ENCODE peak calls at places on chromosome 1, in ten cellular contexts. T is H54, R is uterus, P is Peyer's patch, X is HCT116, A is NB4, J is heart left ventricle, E is sigmoid colon, B is tibial nerve, C is body of pancreas. W is an unnamed sample.

GRCh38 chr1:6603851-6604558 is 1.3 kb upstream of the KLHL21 start:
- DNase-seq in B (peak; percentile 76), R (peak; percentile 80), T (no peak), E (peak; percentile 94), C (peak; percentile 55), X (no peak), A (no peak), P (peak; percentile 58), J (peak; percentile 86), W (no peak)

GRCh38 chr1:92079441-92079840 is 704 bp upstream of the BTBD8 start:
- DNase-seq in C (no peak), E (no peak), B (no peak), P (no peak), A (no peak), T (no peak), J (no peak), R (no peak), X (no peak), W (no peak)

GRCh38 chr1:169201084-169201619 is 94.7 kb downstream of the ATP1B1 start:
- DNase-seq in T (no peak), R (no peak), B (no peak), P (no peak), C (no peak), A (no peak), J (no peak), X (no peak), E (no peak), W (no peak)

GRCh38 chr1:177922209-177922608 is 47.6 kb downstream of the SEC16B start:
- DNase-seq in C (no peak), P (no peak), A (no peak), E (no peak), X (no peak), R (no peak), T (no peak), J (no peak), B (no peak), W (no peak)

GRCh38 chr1:76300556-76300955 is 226.0 kb downstream of the ST6GALNAC3 start:
- DNase-seq in X (no peak), R (no peak), A (no peak), T (no peak), E (no peak), C (no peak), B (no peak), J (no peak), P (no peak), W (no peak)

GRCh38 chr1:47618222-47618720 is 180.4 kb downstream of the FOXD2 start:
- DNase-seq in C (no peak), R (no peak), B (no peak), J (no peak), T (no peak), E (no peak), X (no peak), P (no peak), A (no peak), W (no peak)

GRCh38 chr1:158283965-158284364 is 5.8 kb upstream of the CD1C start:
- DNase-seq in R (no peak), J (no peak), X (no peak), C (no peak), P (no peak), T (no peak), E (no peak), B (no peak), A (peak; percentile 77), W (no peak)

GRCh38 chr1:206803221-206803730 is 31.0 kb upstream of the IL10 start:
- DNase-seq in P (no peak), J (no peak), A (no peak), X (no peak), E (no peak), B (no peak), R (no peak), T (no peak), C (no peak), W (no peak)

GRCh38 chr1:170661646-170662411 is 2.1 kb upstream of the PRRX1 start:
- DNase-seq in J (peak; percentile 62), P (peak; percentile 43), R (peak; percentile 61), T (peak; percentile 32), C (no peak), E (no peak), B (peak; percentile 41), A (no peak), X (no peak), W (no peak)

GRCh38 chr1:111754964-111755320 is 759 bp upstream of the DDX20 start:
- DNase-seq in C (peak; percentile 31), P (peak; percentile 65), X (no peak), R (peak; percentile 47), E (no peak), J (peak; percentile 61), T (peak; percentile 64), A (peak; percentile 84), B (peak; percentile 36), W (no peak)

GRCh38 chr1:167344112-167344511 is 123.4 kb downstream of the POU2F1 start:
- DNase-seq in X (no peak), C (no peak), R (no peak), E (no peak), B (no peak), P (no peak), J (no peak), A (no peak), T (no peak), W (no peak)

GRCh38 chr1:151606867-151607266 is 5.0 kb upstream of the SNX27 start:
- DNase-seq in J (no peak), B (no peak), E (no peak), A (no peak), X (no peak), P (no peak), C (no peak), R (no peak), T (no peak), W (no peak)

GRCh38 chr1:183982172-183982963 is 55.2 kb downstream of the COLGALT2 start:
- DNase-seq in B (no peak), J (no peak), X (no peak), C (no peak), P (no peak), R (no peak), E (no peak), T (no peak), A (no peak), W (no peak)

GRCh38 chr1:183980951-183981525 is 56.5 kb downstream of the COLGALT2 start:
- DNase-seq in R (no peak), A (no peak), J (no peak), E (no peak), C (no peak), X (no peak), B (no peak), P (no peak), T (no peak), W (no peak)

GRCh38 chr1:183977717-183978116 is 59.8 kb downstream of the COLGALT2 start:
- DNase-seq in B (no peak), A (no peak), R (no peak), T (no peak), E (no peak), C (no peak), P (no peak), X (no peak), J (no peak), W (no peak)

GRCh38 chr1:183975651-183976050 is 61.9 kb downstream of the COLGALT2 start:
- DNase-seq in C (no peak), B (no peak), E (no peak), J (no peak), P (no peak), A (no peak), X (no peak), T (no peak), R (no peak), W (no peak)

DNA sequence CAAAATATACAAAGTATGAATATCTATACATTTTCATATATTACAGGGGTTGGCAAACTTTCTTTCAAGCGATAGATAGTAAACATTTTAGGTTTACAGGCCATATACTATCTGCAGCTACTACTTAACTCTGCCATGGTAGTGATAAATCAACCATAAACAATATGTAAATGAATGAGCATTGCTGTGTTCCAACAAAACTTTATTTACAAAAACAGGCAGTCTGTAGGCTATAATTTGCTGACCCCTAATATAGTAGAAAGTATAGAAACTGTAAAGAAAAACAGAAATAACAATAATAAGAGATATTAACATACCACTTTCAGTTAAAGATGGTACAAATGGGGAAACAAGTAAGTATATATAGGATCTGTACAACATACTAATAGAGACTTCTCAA is 58.1 kb downstream of the COLGALT2 start:
- DNase-seq in B (no peak), A (no peak), E (no peak), X (no peak), P (no peak), C (no peak), T (no peak), J (no peak), R (no peak), W (no peak)
- TF ChIP-seq POLR2A in B (no peak), A (no peak), E (no peak), X (no peak), P (no peak), C (no peak), T (no peak), J (no peak), R (no peak), W (no peak)

GRCh38 chr1:234958066-234958701 is 170.5 kb downstream of the TOMM20 start:
- DNase-seq in C (no peak), T (no peak), E (no peak), B (no peak), X (no peak), J (no peak), A (no peak), R (no peak), P (peak; percentile 61), W (no peak)
- TF ChIP-seq POLR2A in C (no peak), T (no peak), E (no peak), B (no peak), X (no peak), J (no peak), A (no peak), R (no peak), P (no peak), W (no peak)

DNA sequence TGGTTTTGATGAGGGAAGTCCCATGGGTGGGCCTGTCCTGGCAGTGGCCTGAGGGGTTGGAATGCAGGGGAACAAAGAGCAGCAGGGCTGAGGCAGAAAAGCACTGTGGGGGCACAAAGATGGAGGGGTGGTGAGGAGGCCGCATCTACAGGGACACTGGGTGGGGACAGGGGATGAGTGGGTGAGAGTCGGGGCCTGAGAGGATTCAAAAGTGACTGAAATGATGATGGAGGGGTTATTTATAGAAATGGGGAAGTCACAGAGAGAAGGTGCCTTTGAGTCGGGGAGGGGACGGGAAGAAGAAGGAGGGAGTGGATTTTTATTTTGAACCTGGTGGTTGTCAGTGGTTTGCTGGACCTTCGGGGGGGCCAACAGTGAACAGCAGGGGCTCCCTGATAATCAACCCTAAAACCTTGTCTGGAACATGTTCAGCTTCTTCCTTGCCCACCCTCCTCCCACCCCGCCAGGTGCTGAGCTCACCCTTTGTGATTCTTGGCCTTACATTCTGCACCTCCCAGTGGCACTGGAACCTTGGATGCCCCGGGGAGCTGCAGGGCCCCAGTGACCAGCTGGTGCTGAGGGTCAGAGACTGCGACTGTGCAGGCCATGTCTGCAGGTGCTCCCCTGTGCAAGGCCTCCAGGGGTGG is 42.9 kb downstream of the IER5 start:
- DNase-seq in B (no peak), P (no peak), X (no peak), E (no peak), R (no peak), A (peak; percentile 79), T (no peak), J (no peak), C (no peak), W (no peak)
- TF ChIP-seq POLR2A in B (no peak), P (no peak), X (no peak), E (no peak), R (no peak), A (no peak), T (no peak), J (no peak), C (no peak), W (no peak)

GRCh38 chr1:19311931-19312781 is at the start of the genes AKR7A2 and SLC66A1:
- DNase-seq in J (peak; percentile 92), T (peak; percentile 85), P (peak; percentile 96), C (peak; percentile 93), R (peak; percentile 93), X (peak; percentile 73), B (peak; percentile 82), A (peak; percentile 91), E (peak; percentile 95), W (peak; percentile 95)
- TF ChIP-seq POLR2A in J (peak; percentile 79), T (peak; percentile 83), P (peak; percentile 95), C (peak; percentile 73), R (peak; percentile 86), X (peak; percentile 91), B (peak; percentile 11), A (peak; percentile 77), E (peak; percentile 39), W (peak; percentile 72)

W was measured in erythroblast.